ENCODE peak calls at places on chromosome 16, in seven cellular contexts. One of them, this sample, is unnamed.

GRCh38 chr16:20763461-20764232 is at the start of gene ACSM3:
- DNase-seq in dorsolateral prefrontal cortex: no peak
- DNase-seq in body of pancreas: peak; percentile 95
- DNase-seq in nephron progenitor cell: peak; percentile 29
- DNase-seq in B cell: peak; percentile 83
- DNase-seq in bronchial epithelial cell: peak; percentile 83
- DNase-seq in HFFc6: peak; percentile 75
- DNase-seq in this sample: peak; percentile 89

GRCh38 chr16:79415983-79416641 is 184.4 kb downstream of the MAF start:
- DNase-seq in dorsolateral prefrontal cortex: no peak
- DNase-seq in body of pancreas: no peak
- DNase-seq in nephron progenitor cell: no peak
- DNase-seq in B cell: no peak
- DNase-seq in bronchial epithelial cell: no peak
- DNase-seq in HFFc6: no peak
- DNase-seq in this sample: no peak

GRCh38 chr16:70715113-70715711 is 29.4 kb upstream of the MTSS2 start:
- DNase-seq in dorsolateral prefrontal cortex: no peak
- DNase-seq in body of pancreas: peak; percentile 83
- DNase-seq in nephron progenitor cell: peak; percentile 60
- DNase-seq in B cell: no peak
- DNase-seq in bronchial epithelial cell: peak; percentile 99
- DNase-seq in HFFc6: peak; percentile 100
- DNase-seq in this sample: no peak

GRCh38 chr16:58442547-58442946 is 50.3 kb downstream of the GINS3 start:
- DNase-seq in dorsolateral prefrontal cortex: no peak
- DNase-seq in body of pancreas: no peak
- DNase-seq in nephron progenitor cell: no peak
- DNase-seq in B cell: no peak
- DNase-seq in bronchial epithelial cell: no peak
- DNase-seq in HFFc6: no peak
- DNase-seq in this sample: no peak

GRCh38 chr16:69443809-69444611 is 19.6 kb downstream of the CYB5B start:
- DNase-seq in dorsolateral prefrontal cortex: no peak
- DNase-seq in body of pancreas: no peak
- DNase-seq in nephron progenitor cell: no peak
- DNase-seq in B cell: peak; percentile 38
- DNase-seq in bronchial epithelial cell: peak; percentile 46
- DNase-seq in HFFc6: peak; percentile 39
- DNase-seq in this sample: no peak

GRCh38 chr16:72467157-72467759 is 295.3 kb upstream of the PMFBP1 start:
- DNase-seq in dorsolateral prefrontal cortex: no peak
- DNase-seq in body of pancreas: peak; percentile 18
- DNase-seq in nephron progenitor cell: no peak
- DNase-seq in B cell: peak; percentile 8
- DNase-seq in bronchial epithelial cell: peak; percentile 61
- DNase-seq in HFFc6: peak; percentile 46
- DNase-seq in this sample: peak; percentile 23

GRCh38 chr16:85639529-85640253 is 26.6 kb downstream of the GSE1 start:
- DNase-seq in dorsolateral prefrontal cortex: no peak
- DNase-seq in body of pancreas: peak; percentile 81
- DNase-seq in nephron progenitor cell: no peak
- DNase-seq in B cell: no peak
- DNase-seq in bronchial epithelial cell: peak; percentile 55
- DNase-seq in HFFc6: no peak
- DNase-seq in this sample: no peak

GRCh38 chr16:59913666-59914065 is 1179.5 kb upstream of the GOT2 start:
- DNase-seq in dorsolateral prefrontal cortex: no peak
- DNase-seq in body of pancreas: no peak
- DNase-seq in nephron progenitor cell: no peak
- DNase-seq in B cell: no peak
- DNase-seq in bronchial epithelial cell: no peak
- DNase-seq in HFFc6: no peak
- DNase-seq in this sample: no peak

GRCh38 chr16:81815429-81815766 is 36.3 kb downstream of the PLCG2 start:
- DNase-seq in dorsolateral prefrontal cortex: no peak
- DNase-seq in body of pancreas: no peak
- DNase-seq in nephron progenitor cell: no peak
- DNase-seq in B cell: no peak
- DNase-seq in bronchial epithelial cell: no peak
- DNase-seq in HFFc6: no peak
- DNase-seq in this sample: no peak

GRCh38 chr16:81632392-81633146 is 146.5 kb upstream of the PLCG2 start:
- DNase-seq in dorsolateral prefrontal cortex: no peak
- DNase-seq in body of pancreas: peak; percentile 60
- DNase-seq in nephron progenitor cell: no peak
- DNase-seq in B cell: no peak
- DNase-seq in bronchial epithelial cell: peak; percentile 87
- DNase-seq in HFFc6: peak; percentile 84
- DNase-seq in this sample: no peak

GRCh38 chr16:57916735-57917450 is 54.0 kb downstream of the CNGB1 start:
- DNase-seq in dorsolateral prefrontal cortex: no peak
- DNase-seq in body of pancreas: no peak
- DNase-seq in nephron progenitor cell: no peak
- DNase-seq in B cell: no peak
- DNase-seq in bronchial epithelial cell: peak; percentile 94
- DNase-seq in HFFc6: no peak
- DNase-seq in this sample: no peak

GRCh38 chr16:17476414-17477259 is 5.9 kb upstream of the XYLT1 start:
- DNase-seq in dorsolateral prefrontal cortex: no peak
- DNase-seq in body of pancreas: peak; percentile 83
- DNase-seq in nephron progenitor cell: peak; percentile 50
- DNase-seq in B cell: peak; percentile 63
- DNase-seq in bronchial epithelial cell: peak; percentile 31
- DNase-seq in HFFc6: peak; percentile 66
- DNase-seq in this sample: peak; percentile 68

GRCh38 chr16:69166946-69167930 is 19.7 kb upstream of the SNTB2 start:
- DNase-seq in dorsolateral prefrontal cortex: no peak
- DNase-seq in body of pancreas: no peak
- DNase-seq in nephron progenitor cell: no peak
- DNase-seq in B cell: no peak
- DNase-seq in bronchial epithelial cell: peak; percentile 59
- DNase-seq in HFFc6: peak; percentile 29
- DNase-seq in this sample: no peak

GRCh38 chr16:84327926-84328505 is 33.3 kb downstream of the WFDC1 start:
- DNase-seq in dorsolateral prefrontal cortex: no peak
- DNase-seq in body of pancreas: no peak
- DNase-seq in nephron progenitor cell: no peak
- DNase-seq in B cell: no peak
- DNase-seq in bronchial epithelial cell: no peak
- DNase-seq in HFFc6: no peak
- DNase-seq in this sample: no peak

GRCh38 chr16:29825145-29826044 is 5.1 kb downstream of the MVP start:
- DNase-seq in dorsolateral prefrontal cortex: peak; percentile 60
- DNase-seq in body of pancreas: no peak
- DNase-seq in nephron progenitor cell: no peak
- DNase-seq in B cell: no peak
- DNase-seq in bronchial epithelial cell: peak; percentile 27
- DNase-seq in HFFc6: peak; percentile 74
- DNase-seq in this sample: peak; percentile 80

GRCh38 chr16:27960619-27961295 is 102.8 kb downstream of the GSG1L start:
- DNase-seq in dorsolateral prefrontal cortex: no peak
- DNase-seq in body of pancreas: no peak
- DNase-seq in nephron progenitor cell: no peak
- DNase-seq in B cell: no peak
- DNase-seq in bronchial epithelial cell: no peak
- DNase-seq in HFFc6: no peak
- DNase-seq in this sample: no peak

GRCh38 chr16:49409121-49409520 is 35.5 kb downstream of the C16orf78 start:
- DNase-seq in dorsolateral prefrontal cortex: no peak
- DNase-seq in body of pancreas: no peak
- DNase-seq in nephron progenitor cell: no peak
- DNase-seq in B cell: no peak
- DNase-seq in bronchial epithelial cell: no peak
- DNase-seq in HFFc6: no peak
- DNase-seq in this sample: no peak

DNA sequence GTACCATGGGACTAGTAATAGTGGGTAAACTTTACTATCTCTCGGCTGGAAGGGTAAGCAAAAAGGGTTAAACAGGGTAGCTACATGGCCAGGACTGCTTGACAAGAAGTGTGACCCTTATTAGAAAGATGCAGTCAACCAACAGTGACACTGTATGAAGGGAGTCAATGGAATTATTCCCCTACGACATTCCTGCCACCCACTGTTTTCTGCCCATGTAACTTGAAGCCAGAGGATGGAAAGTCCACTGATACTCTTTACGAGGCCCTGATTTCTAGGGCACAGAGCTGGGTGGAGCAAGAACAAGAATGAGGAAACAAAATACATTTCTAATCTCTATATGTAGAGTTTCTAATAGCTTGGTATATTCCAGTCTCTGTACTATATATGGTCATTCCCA is 1102.5 kb downstream of the CDH11 start:
- DNase-seq in dorsolateral prefrontal cortex: no peak
- DNase-seq in body of pancreas: no peak
- DNase-seq in nephron progenitor cell: no peak
- DNase-seq in B cell: no peak
- DNase-seq in bronchial epithelial cell: no peak
- DNase-seq in HFFc6: no peak
- DNase-seq in this sample: no peak
- TF ChIP-seq CTCF in dorsolateral prefrontal cortex: no peak
- TF ChIP-seq CTCF in body of pancreas: no peak
- TF ChIP-seq CTCF in nephron progenitor cell: no peak
- TF ChIP-seq CTCF in B cell: no peak
- TF ChIP-seq CTCF in bronchial epithelial cell: no peak
- TF ChIP-seq CTCF in HFFc6: no peak
- TF ChIP-seq CTCF in this sample: no peak

GRCh38 chr16:10667239-10667638 is 27.5 kb downstream of the TEKT5 start:
- DNase-seq in dorsolateral prefrontal cortex: no peak
- DNase-seq in body of pancreas: no peak
- DNase-seq in nephron progenitor cell: no peak
- DNase-seq in B cell: no peak
- DNase-seq in bronchial epithelial cell: no peak
- DNase-seq in HFFc6: no peak
- DNase-seq in this sample: no peak

GRCh38 chr16:10665166-10665565 is 29.6 kb downstream of the TEKT5 start:
- DNase-seq in dorsolateral prefrontal cortex: no peak
- DNase-seq in body of pancreas: no peak
- DNase-seq in nephron progenitor cell: no peak
- DNase-seq in B cell: no peak
- DNase-seq in bronchial epithelial cell: no peak
- DNase-seq in HFFc6: no peak
- DNase-seq in this sample: no peak

GRCh38 chr16:10671729-10672128 is 23.0 kb downstream of the TEKT5 start:
- DNase-seq in dorsolateral prefrontal cortex: no peak
- DNase-seq in body of pancreas: no peak
- DNase-seq in nephron progenitor cell: no peak
- DNase-seq in B cell: no peak
- DNase-seq in bronchial epithelial cell: no peak
- DNase-seq in HFFc6: no peak
- DNase-seq in this sample: no peak

GRCh38 chr16:10669791-10670190 is 24.9 kb downstream of the TEKT5 start:
- DNase-seq in dorsolateral prefrontal cortex: no peak
- DNase-seq in body of pancreas: no peak
- DNase-seq in nephron progenitor cell: no peak
- DNase-seq in B cell: no peak
- DNase-seq in bronchial epithelial cell: no peak
- DNase-seq in HFFc6: no peak
- DNase-seq in this sample: no peak

GRCh38 chr16:10668322-10669045 is 26.2 kb downstream of the TEKT5 start:
- DNase-seq in dorsolateral prefrontal cortex: no peak
- DNase-seq in body of pancreas: no peak
- DNase-seq in nephron progenitor cell: peak; percentile 26
- DNase-seq in B cell: no peak
- DNase-seq in bronchial epithelial cell: no peak
- DNase-seq in HFFc6: no peak
- DNase-seq in this sample: peak; percentile 49
- TF ChIP-seq CTCF in dorsolateral prefrontal cortex: no peak
- TF ChIP-seq CTCF in body of pancreas: peak; percentile 18
- TF ChIP-seq CTCF in nephron progenitor cell: peak; percentile 33
- TF ChIP-seq CTCF in B cell: peak; percentile 38
- TF ChIP-seq CTCF in bronchial epithelial cell: peak; percentile 63
- TF ChIP-seq CTCF in HFFc6: peak; percentile 66
- TF ChIP-seq CTCF in this sample: peak; percentile 62

DNA sequence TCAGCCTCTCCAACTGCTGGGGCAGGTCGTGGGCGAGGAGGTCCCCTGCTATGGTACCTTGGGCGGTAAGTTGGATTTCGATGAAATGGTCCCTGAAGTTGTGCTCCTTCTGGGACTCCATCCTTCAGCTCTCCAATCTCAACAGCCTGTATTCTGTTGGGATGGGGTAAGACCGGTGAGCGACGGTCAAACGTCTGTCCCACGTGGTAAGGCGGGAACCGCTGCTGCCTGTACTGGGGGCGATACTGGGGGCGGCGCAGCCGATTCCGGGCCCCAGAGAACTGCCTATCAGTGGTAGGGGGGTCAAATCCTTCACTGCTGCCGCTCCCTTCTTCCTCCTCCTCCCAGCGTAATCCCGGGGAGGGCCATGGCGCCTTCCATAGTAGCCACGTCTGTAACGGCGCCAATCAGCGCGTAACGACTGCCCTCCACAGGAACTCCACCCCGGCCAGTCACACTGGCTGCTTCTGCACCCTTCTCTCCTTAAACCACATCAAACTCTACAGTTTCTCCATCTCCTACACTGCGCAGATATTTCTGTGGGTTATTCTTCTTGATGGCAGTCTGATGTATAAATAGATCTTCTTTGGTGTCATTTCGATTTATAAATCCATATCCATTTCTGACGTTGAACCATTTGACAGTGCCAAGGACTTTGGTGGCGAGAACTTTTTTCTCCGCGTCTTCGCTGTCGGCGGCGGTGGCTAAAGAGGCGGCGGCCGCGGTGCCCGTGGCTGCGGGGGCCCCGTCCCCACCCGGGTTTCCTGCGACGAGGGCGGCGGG is 41.1 kb downstream of the AHSP start:
- DNase-seq in dorsolateral prefrontal cortex: no peak
- DNase-seq in body of pancreas: peak; percentile 15
- DNase-seq in nephron progenitor cell: peak; percentile 8
- DNase-seq in B cell: no peak
- DNase-seq in bronchial epithelial cell: no peak
- DNase-seq in HFFc6: no peak
- DNase-seq in this sample: no peak
- TF ChIP-seq CTCF in dorsolateral prefrontal cortex: no peak
- TF ChIP-seq CTCF in body of pancreas: no peak
- TF ChIP-seq CTCF in nephron progenitor cell: no peak
- TF ChIP-seq CTCF in B cell: no peak
- TF ChIP-seq CTCF in bronchial epithelial cell: no peak
- TF ChIP-seq CTCF in HFFc6: no peak
- TF ChIP-seq CTCF in this sample: no peak

DNA sequence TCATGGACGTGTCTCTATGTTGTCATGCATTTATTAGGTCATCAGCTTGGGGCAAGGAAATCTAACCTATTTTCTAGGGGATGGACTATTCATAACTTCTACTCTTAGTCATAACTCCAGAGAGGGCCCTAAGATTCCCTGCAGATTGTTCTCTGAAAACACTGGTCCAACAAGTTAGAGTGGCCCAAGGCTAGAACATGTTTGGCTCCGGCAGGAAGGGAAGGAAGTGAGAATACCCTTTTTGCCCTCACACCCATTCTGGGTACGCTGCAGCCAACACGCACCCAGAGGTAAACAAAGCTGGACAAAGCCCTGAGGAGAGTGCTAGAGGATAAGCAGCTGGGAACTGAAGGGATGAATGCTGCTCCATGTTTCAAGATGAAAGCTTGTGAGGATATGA is 9.9 kb downstream of the C16orf86 start:
- DNase-seq in dorsolateral prefrontal cortex: no peak
- DNase-seq in body of pancreas: no peak
- DNase-seq in nephron progenitor cell: no peak
- DNase-seq in B cell: no peak
- DNase-seq in bronchial epithelial cell: peak; percentile 78
- DNase-seq in HFFc6: no peak
- DNase-seq in this sample: no peak
- TF ChIP-seq CTCF in dorsolateral prefrontal cortex: no peak
- TF ChIP-seq CTCF in body of pancreas: no peak
- TF ChIP-seq CTCF in nephron progenitor cell: no peak
- TF ChIP-seq CTCF in B cell: no peak
- TF ChIP-seq CTCF in bronchial epithelial cell: no peak
- TF ChIP-seq CTCF in HFFc6: no peak
- TF ChIP-seq CTCF in this sample: no peak